ENCODE peak calls at places on chromosomes 2 and 18, in four cellular contexts. N is IMR-90, P is H1, C is mesendoderm. J is an unnamed sample.

GRCh38 chr2:140359056-140359771 is 1579.0 kb upstream of the NXPH2 start:
- DNase-seq in N (no peak), P (no peak), C (no peak), J (no peak)

GRCh38 chr2:66578853-66579158 is 143.9 kb downstream of the MEIS1 start:
- DNase-seq in P (no peak), N (no peak), C (no peak), J (no peak)

GRCh38 chr2:70615222-70615621 is 61.6 kb upstream of the TGFA start:
- DNase-seq in N (no peak), P (no peak), C (no peak), J (no peak)

GRCh38 chr2:120660056-120660694 is 75.5 kb upstream of the GLI2 start:
- DNase-seq in P (no peak), N (no peak), C (no peak), J (no peak)

GRCh38 chr18:34650121-34650545 is 60.0 kb upstream of the DTNA start:
- DNase-seq in N (peak; percentile 88), P (no peak), C (no peak), J (no peak)

GRCh38 chr2:9286553-9287399 is 80.2 kb downstream of the ASAP2 start:
- DNase-seq in P (no peak), C (no peak), N (peak; percentile 21), J (no peak)

GRCh38 chr2:40130251-40130994 is 321.5 kb downstream of the SLC8A1 start:
- DNase-seq in P (no peak), N (peak; percentile 77), C (peak; percentile 8), J (no peak)

GRCh38 chr2:209208211-209208610 is 215.6 kb upstream of the MAP2 start:
- DNase-seq in N (no peak), C (peak; percentile 54), P (peak; percentile 21), J (peak; percentile 31)

GRCh38 chr2:152456262-152456661 is 121.3 kb downstream of the FMNL2 start:
- DNase-seq in P (no peak), C (peak; percentile 87), N (peak; percentile 20), J (no peak)

GRCh38 chr2:181294979-181295378 is 162.2 kb upstream of the ITGA4 start:
- DNase-seq in N (no peak), P (no peak), C (peak; percentile 8), J (no peak)

GRCh38 chr2:181305151-181306123 is 151.7 kb upstream of the ITGA4 start:
- DNase-seq in P (no peak), C (peak; percentile 4), N (peak; percentile 5), J (no peak)

GRCh38 chr2:181304011-181304844 is 153.0 kb upstream of the ITGA4 start:
- DNase-seq in N (no peak), C (no peak), P (no peak), J (no peak)

GRCh38 chr2:181300600-181301291 is 156.4 kb upstream of the ITGA4 start:
- DNase-seq in C (no peak), N (no peak), P (no peak), J (no peak)
- H4K5ac ChIP-seq in C (no peak overlapping the region), N (no peak overlapping the region), P (no peak overlapping the region), J (no peak overlapping the region)

GRCh38 chr2:25052948-25053477 is 11.1 kb downstream of the EFR3B start:
- DNase-seq in C (no peak), P (no peak), N (no peak), J (no peak)

GRCh38 chr2:25054720-25055119 is 12.8 kb downstream of the EFR3B start:
- DNase-seq in N (peak; percentile 44), P (no peak), C (no peak), J (no peak)

GRCh38 chr2:25050128-25050527 is 8.3 kb downstream of the EFR3B start:
- DNase-seq in P (no peak), N (no peak), C (no peak), J (no peak)

GRCh38 chr2:25044990-25045389 is 3.1 kb downstream of the EFR3B start:
- DNase-seq in N (no peak), C (no peak), P (no peak), J (no peak)

DNA sequence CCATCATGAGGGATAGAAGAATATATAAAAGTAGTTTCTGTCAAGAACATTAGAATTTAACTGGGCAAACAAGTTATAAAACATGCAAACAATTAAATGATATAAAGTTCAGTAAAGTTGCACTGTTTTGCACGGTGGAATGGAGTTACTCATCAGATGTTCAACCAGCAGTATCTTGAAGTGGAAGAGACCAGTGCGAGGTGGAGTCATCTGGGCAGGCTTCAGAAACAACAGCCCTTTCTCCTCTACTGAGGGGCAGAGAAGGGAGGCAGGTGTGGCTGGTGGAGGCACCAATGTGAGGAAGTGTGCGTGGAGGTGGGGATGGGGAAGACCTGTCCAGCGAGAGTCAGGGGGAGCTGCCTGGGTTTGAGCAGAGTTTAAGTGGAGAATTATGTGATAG is 7.5 kb downstream of the EFR3B start:
- DNase-seq in C (no peak), N (no peak), P (no peak), J (no peak)
- H2BK5ac ChIP-seq in C (no peak overlapping the region), N (no peak overlapping the region), P (no peak overlapping the region), J (no peak overlapping the region)

DNA sequence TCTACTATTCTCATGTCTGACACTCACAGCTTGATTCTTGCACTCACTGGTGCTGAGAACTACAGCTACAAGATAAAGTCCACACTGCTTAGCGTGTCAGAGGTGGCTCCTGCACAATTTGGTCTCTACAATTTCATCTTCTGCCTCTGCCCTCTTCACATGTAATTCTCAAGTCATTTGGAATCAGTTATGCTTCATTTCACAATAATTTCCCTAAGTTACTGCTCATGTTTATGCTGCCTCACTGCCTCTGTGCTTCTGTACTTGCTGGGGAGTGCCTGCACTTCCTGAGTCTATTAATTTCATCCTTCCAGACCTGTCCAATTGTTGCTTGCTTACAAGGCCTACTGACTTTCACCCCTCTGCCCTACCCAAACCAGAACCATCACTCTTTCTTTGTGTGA is 11.6 kb upstream of the NAB1 start:
- DNase-seq in C (peak; percentile 83), P (no peak), N (peak; percentile 66), J (no peak)
- H4K8ac ChIP-seq in C (no peak overlapping the region), P (no peak overlapping the region), N (no peak overlapping the region), J (peak overlapping the region; percentile 47)

GRCh38 chr2:111640480-111640879 is 243.5 kb downstream of the ANAPC1 start:
- DNase-seq in C (no peak), P (no peak), N (no peak), J (no peak)

GRCh38 chr2:111647359-111647758 is 236.6 kb downstream of the ANAPC1 start:
- DNase-seq in C (no peak), P (no peak), N (no peak), J (no peak)

GRCh38 chr2:111642576-111643327 is 241.2 kb downstream of the ANAPC1 start:
- DNase-seq in C (peak; percentile 19), P (no peak), N (no peak), J (no peak)

GRCh38 chr2:111638274-111638877 is 245.6 kb downstream of the ANAPC1 start:
- DNase-seq in P (no peak), C (no peak), N (no peak), J (no peak)

GRCh38 chr2:111643761-111644160 is 240.2 kb downstream of the ANAPC1 start:
- DNase-seq in N (no peak), C (no peak), P (no peak), J (no peak)
- H4K5ac ChIP-seq in N (no peak overlapping the region), C (no peak overlapping the region), P (no peak overlapping the region), J (no peak overlapping the region)

GRCh38 chr18:49725809-49726514 is 87.4 kb downstream of the ACAA2 start:
- DNase-seq in N (peak; percentile 98), C (peak; percentile 100), P (peak; percentile 51), J (peak; percentile 92)
- H2BK5ac ChIP-seq in N (peak overlapping the region; percentile 80), C (peak overlapping the region; percentile 80), P (peak overlapping the region; percentile 84), J (no peak overlapping the region)

GRCh38 chr2:217247511-217247910 is 387.6 kb upstream of the TNP1 start:
- DNase-seq in N (no peak), P (no peak), C (no peak), J (no peak)
- H4K8ac ChIP-seq in N (peak overlapping the region; percentile 93), P (no peak overlapping the region), C (no peak overlapping the region), J (no peak overlapping the region)

GRCh38 chr2:64491426-64491825 is 32.7 kb upstream of the AFTPH start:
- DNase-seq in N (peak; percentile 22), P (no peak), C (no peak), J (no peak)
- H4K5ac ChIP-seq in N (no peak overlapping the region), P (no peak overlapping the region), C (no peak overlapping the region), J (no peak overlapping the region)

GRCh38 chr2:60550984-60551240 is 2.5 kb downstream of the BCL11A start:
- DNase-seq in N (no peak), C (no peak), P (no peak), J (no peak)
- H2BK5ac ChIP-seq in N (no peak overlapping the region), C (peak overlapping the region; percentile 67), P (peak overlapping the region; percentile 85), J (no peak overlapping the region)

GRCh38 chr2:101463885-101464653 is 10.8 kb downstream of the RFX8 start:
- DNase-seq in P (no peak), C (no peak), N (peak; percentile 92), J (no peak)

GRCh38 chr2:101466426-101466825 is 8.5 kb downstream of the RFX8 start:
- DNase-seq in P (no peak), N (no peak), C (no peak), J (no peak)

GRCh38 chr2:101467306-101467705 is 7.6 kb downstream of the RFX8 start:
- DNase-seq in P (no peak), C (peak; percentile 88), N (peak; percentile 42), J (peak; percentile 51)

GRCh38 chr2:101463458-101463857 is 11.5 kb downstream of the RFX8 start:
- DNase-seq in C (no peak), P (no peak), N (no peak), J (no peak)

GRCh38 chr2:101464841-101465240 is 10.1 kb downstream of the RFX8 start:
- DNase-seq in C (no peak), P (no peak), N (peak; percentile 66), J (no peak)
- H4K8ac ChIP-seq in C (no peak overlapping the region), P (no peak overlapping the region), N (peak overlapping the region; percentile 70), J (no peak overlapping the region)

GRCh38 chr2:25285265-25286024 is 56.3 kb downstream of the DNMT3A start:
- DNase-seq in N (no peak), C (no peak), P (no peak), J (no peak)
- H4K5ac ChIP-seq in N (no peak overlapping the region), C (no peak overlapping the region), P (no peak overlapping the region), J (no peak overlapping the region)